ENCODE peak calls at places on chromosome 12, in four cellular contexts. N, Q, S and L are unnamed samples.

GRCh38 chr12:116266220-116266619 is 11.3 kb downstream of the MED13L start:
- DNase-seq in Q (peak), N (no peak), S (peak), L (peak)

GRCh38 chr12:80805106-80805505 is 88.4 kb downstream of the MYF5 start:
- DNase-seq in N (no peak), S (no peak), Q (peak), L (no peak)

GRCh38 chr12:122144885-122145284 is 29.1 kb downstream of the IL31 start:
- DNase-seq in Q (no peak), N (no peak), S (no peak), L (no peak)

GRCh38 chr12:117528538-117528937 is 167.1 kb upstream of the NOS1 start:
- DNase-seq in N (no peak), S (no peak), Q (no peak), L (no peak)

GRCh38 chr12:75207338-75208083 is 2.1 kb downstream of the KCNC2 start:
- DNase-seq in N (peak), Q (no peak), S (peak), L (no peak)

GRCh38 chr12:5808956-5809355 is 136.1 kb downstream of the ANO2 start:
- DNase-seq in N (no peak), Q (peak), S (no peak), L (no peak)

GRCh38 chr12:127108360-127109215 is 1158.4 kb upstream of the TMEM132C start:
- DNase-seq in N (peak), S (peak), Q (peak), L (peak)

GRCh38 chr12:112762753-112763152 is 28.8 kb upstream of the RPH3A start:
- DNase-seq in Q (no peak), N (no peak), S (no peak), L (no peak)

GRCh38 chr12:114869091-114869834 is 185.3 kb upstream of the TBX3 start:
- DNase-seq in S (peak), Q (peak), N (no peak), L (no peak)

GRCh38 chr12:112837629-112838191 is 46.2 kb downstream of the RPH3A start:
- DNase-seq in N (no peak), Q (peak), S (no peak), L (no peak)

GRCh38 chr12:64099430-64099829 is 122.7 kb downstream of the KICS2 start:
- DNase-seq in N (no peak), S (no peak), Q (peak), L (peak)

GRCh38 chr12:40229690-40230651 is 5.2 kb downstream of the LRRK2 start:
- DNase-seq in S (no peak), N (no peak), Q (no peak), L (no peak)

GRCh38 chr12:57613427-57614109 is 2.3 kb downstream of the ARHGEF25 start:
- DNase-seq in N (no peak), S (no peak), Q (no peak), L (no peak)

GRCh38 chr12:24709201-24709600 is 239.7 kb downstream of the BCAT1 start:
- DNase-seq in S (no peak), N (no peak), Q (peak), L (no peak)

GRCh38 chr12:95266250-95266649 is 48.6 kb downstream of the VEZT start:
- DNase-seq in N (no peak), S (no peak), Q (no peak), L (no peak)

GRCh38 chr12:22272596-22272995 is 61.9 kb downstream of the ST8SIA1 start:
- DNase-seq in N (no peak), S (no peak), Q (no peak), L (no peak)

GRCh38 chr12:123164222-123164621 is 13.3 kb upstream of the PITPNM2 start:
- DNase-seq in N (no peak), Q (no peak), S (no peak), L (peak)

GRCh38 chr12:104643921-104644669 is 187.3 kb downstream of the CHST11 start:
- DNase-seq in Q (no peak), N (no peak), S (no peak), L (no peak)

GRCh38 chr12:26700430-26700829 is 132.6 kb downstream of the ITPR2 start:
- DNase-seq in S (no peak), Q (no peak), N (no peak), L (no peak)

GRCh38 chr12:88206636-88207035 is 64.5 kb downstream of the TMTC3 start:
- DNase-seq in N (no peak), Q (peak), S (no peak), L (no peak)

GRCh38 chr12:53862206-53862605 is 76.4 kb upstream of the HOXC13 start:
- DNase-seq in S (no peak), Q (no peak), N (no peak), L (peak)

GRCh38 chr12:108253540-108253939 is 85.6 kb downstream of the CMKLR1 start:
- DNase-seq in N (no peak), S (peak), Q (no peak), L (no peak)

GRCh38 chr12:27505771-27506170 is 18.2 kb upstream of the PPFIBP1 start:
- DNase-seq in S (no peak), Q (peak), N (no peak), L (no peak)

GRCh38 chr12:109731806-109732205 is 18.2 kb downstream of the FAM222A start:
- DNase-seq in S (no peak), N (no peak), Q (no peak), L (no peak)

DNA sequence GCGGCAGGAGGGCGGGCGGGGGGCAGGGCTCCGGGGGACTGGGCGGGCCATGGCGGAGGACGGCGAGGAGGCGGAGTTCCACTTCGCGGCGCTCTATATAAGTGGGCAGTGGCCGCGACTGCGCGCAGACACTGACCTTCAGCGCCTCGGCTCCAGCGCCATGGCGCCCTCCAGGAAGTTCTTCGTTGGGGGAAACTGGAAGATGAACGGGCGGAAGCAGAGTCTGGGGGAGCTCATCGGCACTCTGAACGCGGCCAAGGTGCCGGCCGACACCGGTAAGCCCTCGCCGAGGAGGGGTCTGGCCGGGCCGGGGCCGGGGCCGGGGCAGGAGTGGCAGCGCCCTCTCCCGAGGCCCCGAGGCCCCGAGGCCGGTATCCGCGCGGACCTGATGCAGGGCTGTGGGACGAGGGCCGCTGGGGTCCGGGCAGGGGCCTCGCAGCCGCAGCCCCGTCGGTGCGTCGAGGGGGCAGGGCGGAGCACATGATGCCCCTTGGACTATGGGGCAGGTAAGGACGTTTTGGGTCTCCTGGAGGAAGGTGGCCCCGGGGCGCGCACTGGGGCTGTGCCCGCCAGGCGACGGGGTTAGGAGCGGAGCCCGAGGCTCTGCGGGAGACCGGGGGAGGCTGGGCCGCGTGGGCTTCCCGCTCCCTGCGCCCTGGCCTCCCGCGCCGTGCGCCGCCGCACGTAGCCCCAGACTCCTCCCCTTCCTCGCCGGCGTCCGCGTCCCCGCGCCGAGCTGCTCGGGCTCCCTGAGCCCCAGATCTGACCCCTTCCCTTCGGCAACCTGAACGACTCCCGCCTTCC is at the start of gene TPI1:
- DNase-seq in N (no peak), Q (peak), S (peak), L (peak)
- H2AK5ac ChIP-seq in N (peak), Q (peak), S (peak), L (peak)

GRCh38 chr12:120236124-120236398 is 29.5 kb downstream of the PXN start:
- DNase-seq in Q (no peak), S (no peak), N (no peak), L (peak)
- H2AK5ac ChIP-seq in Q (peak), S (no peak), N (no peak), L (no peak)

DNA sequence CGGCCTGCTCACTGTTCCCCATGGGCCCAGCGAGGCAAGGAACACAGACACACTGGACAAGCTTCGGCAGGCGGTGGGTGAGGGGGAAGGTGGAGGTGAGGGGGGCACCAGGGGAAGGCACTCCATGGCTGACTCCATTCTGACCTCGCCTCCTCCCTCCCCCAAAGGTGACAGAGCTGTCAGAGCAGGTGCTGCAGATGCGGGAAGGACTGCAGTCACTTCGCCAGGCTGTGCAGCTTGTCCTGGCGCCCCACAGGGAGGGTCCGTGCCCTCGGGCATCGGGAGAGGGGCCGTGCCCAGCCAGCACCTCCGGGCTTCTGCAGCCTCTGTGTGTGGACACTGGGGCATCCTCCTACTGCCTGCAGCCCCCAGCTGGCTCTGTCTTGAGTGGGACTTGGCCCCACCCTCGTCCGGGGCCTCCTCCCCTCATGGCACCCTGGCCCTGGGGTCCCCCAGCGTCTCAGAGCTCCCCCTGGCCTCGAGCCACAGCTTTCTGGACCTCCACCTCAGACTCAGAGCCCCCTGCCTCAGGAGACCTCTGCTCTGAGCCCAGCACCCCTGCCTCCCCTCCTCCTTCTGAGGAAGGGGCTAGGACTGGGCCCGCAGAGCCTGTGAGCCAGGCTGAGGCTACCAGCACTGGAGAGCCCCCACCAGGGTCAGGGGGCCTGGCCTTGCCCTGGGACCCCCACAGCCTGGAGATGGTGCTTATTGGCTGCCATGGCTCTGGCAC is 10.6 kb downstream of the MCRS1 start:
- DNase-seq in Q (no peak), N (no peak), S (no peak), L (no peak)
- H2AK5ac ChIP-seq in Q (no peak), N (no peak), S (no peak), L (no peak)

GRCh38 chr12:20557076-20557475 is 138.1 kb upstream of the SLCO1C1 start:
- DNase-seq in N (no peak), S (no peak), Q (no peak), L (no peak)
- H2AK5ac ChIP-seq in N (no peak), S (no peak), Q (no peak), L (no peak)

GRCh38 chr12:79055926-79056674 is 191.5 kb downstream of the SYT1 start:
- DNase-seq in S (no peak), Q (peak), N (no peak), L (no peak)
- H2AK5ac ChIP-seq in S (no peak), Q (peak), N (no peak), L (no peak)

GRCh38 chr12:47828008-47828966 is 8.6 kb upstream of the HDAC7 start:
- DNase-seq in N (no peak), S (no peak), Q (no peak), L (no peak)
- H2AK5ac ChIP-seq in N (no peak), S (peak), Q (peak), L (peak)

GRCh38 chr12:4717806-4718205 is 2.4 kb upstream of the GALNT8 start:
- DNase-seq in Q (no peak), S (peak), N (no peak), L (no peak)
- H2AK5ac ChIP-seq in Q (no peak), S (no peak), N (peak), L (no peak)

GRCh38 chr12:106135781-106136180 is 3.0 kb downstream of the NUAK1 start:
- DNase-seq in S (no peak), Q (peak), N (no peak), L (no peak)
- H2AK5ac ChIP-seq in S (no peak), Q (peak), N (no peak), L (no peak)

GRCh38 chr12:3236345-3237153 is 159.4 kb downstream of the TSPAN9 start:
- DNase-seq in Q (peak), S (peak), N (no peak), L (peak)
- H2AK5ac ChIP-seq in Q (peak), S (no peak), N (no peak), L (no peak)